ENCODE peak calls at places on chromosomes 2 and 18, in four cellular contexts. One of them, this sample, is unnamed.

GRCh38 chr2:105576440-105577241 is 168.1 kb upstream of the NCK2 start:
- DNase-seq in activated CD4-positive, alpha-beta T cell treated with anti-CD3 and anti-CD28 coated beads, Interleukin-2, amount 50 U/mL, for 1 hour: no peak
- DNase-seq in activated T-helper 1 cell treated with Interleukin-2 at 50 U/mL for 16 hours: no peak
- DNase-seq in hippocampal formation: no peak
- DNase-seq in this sample: peak; percentile 50

GRCh38 chr2:26577442-26578433 is 63.4 kb downstream of the CIB4 start:
- DNase-seq in activated CD4-positive, alpha-beta T cell treated with anti-CD3 and anti-CD28 coated beads, Interleukin-2, amount 50 U/mL, for 1 hour: peak; percentile 58
- DNase-seq in activated T-helper 1 cell treated with Interleukin-2 at 50 U/mL for 16 hours: peak; percentile 20
- DNase-seq in hippocampal formation: peak; percentile 12
- DNase-seq in this sample: peak; percentile 26

GRCh38 chr2:121080013-121080772 is 204.8 kb downstream of the TFCP2L1 start:
- DNase-seq in activated CD4-positive, alpha-beta T cell treated with anti-CD3 and anti-CD28 coated beads, Interleukin-2, amount 50 U/mL, for 1 hour: peak; percentile 23
- DNase-seq in activated T-helper 1 cell treated with Interleukin-2 at 50 U/mL for 16 hours: peak; percentile 13
- DNase-seq in hippocampal formation: peak; percentile 27
- DNase-seq in this sample: no peak

GRCh38 chr2:106053116-106053515 is 141.0 kb downstream of the UXS1 start:
- DNase-seq in activated CD4-positive, alpha-beta T cell treated with anti-CD3 and anti-CD28 coated beads, Interleukin-2, amount 50 U/mL, for 1 hour: no peak
- DNase-seq in activated T-helper 1 cell treated with Interleukin-2 at 50 U/mL for 16 hours: no peak
- DNase-seq in hippocampal formation: no peak
- DNase-seq in this sample: peak; percentile 33

GRCh38 chr18:62486290-62486964 is 36.4 kb upstream of the ZCCHC2 start:
- DNase-seq in activated CD4-positive, alpha-beta T cell treated with anti-CD3 and anti-CD28 coated beads, Interleukin-2, amount 50 U/mL, for 1 hour: no peak
- DNase-seq in activated T-helper 1 cell treated with Interleukin-2 at 50 U/mL for 16 hours: no peak
- DNase-seq in hippocampal formation: no peak
- DNase-seq in this sample: no peak

GRCh38 chr2:8625399-8626283 is 56.2 kb upstream of the ID2 start:
- DNase-seq in activated CD4-positive, alpha-beta T cell treated with anti-CD3 and anti-CD28 coated beads, Interleukin-2, amount 50 U/mL, for 1 hour: no peak
- DNase-seq in activated T-helper 1 cell treated with Interleukin-2 at 50 U/mL for 16 hours: no peak
- DNase-seq in hippocampal formation: no peak
- DNase-seq in this sample: no peak

GRCh38 chr18:25587545-25587944 is 235.6 kb upstream of the ZNF521 start:
- DNase-seq in activated CD4-positive, alpha-beta T cell treated with anti-CD3 and anti-CD28 coated beads, Interleukin-2, amount 50 U/mL, for 1 hour: no peak
- DNase-seq in activated T-helper 1 cell treated with Interleukin-2 at 50 U/mL for 16 hours: no peak
- DNase-seq in hippocampal formation: no peak
- DNase-seq in this sample: no peak

GRCh38 chr2:10548626-10549025 is 100.5 kb upstream of the ODC1 start:
- DNase-seq in activated CD4-positive, alpha-beta T cell treated with anti-CD3 and anti-CD28 coated beads, Interleukin-2, amount 50 U/mL, for 1 hour: no peak
- DNase-seq in activated T-helper 1 cell treated with Interleukin-2 at 50 U/mL for 16 hours: no peak
- DNase-seq in hippocampal formation: no peak
- DNase-seq in this sample: no peak

GRCh38 chr2:219331560-219332213 is 857 bp downstream of the RESP18 start:
- DNase-seq in activated CD4-positive, alpha-beta T cell treated with anti-CD3 and anti-CD28 coated beads, Interleukin-2, amount 50 U/mL, for 1 hour: peak; percentile 28
- DNase-seq in activated T-helper 1 cell treated with Interleukin-2 at 50 U/mL for 16 hours: no peak
- DNase-seq in hippocampal formation: no peak
- DNase-seq in this sample: no peak

GRCh38 chr2:21015281-21015645 is 28.6 kb downstream of the APOB start:
- DNase-seq in activated CD4-positive, alpha-beta T cell treated with anti-CD3 and anti-CD28 coated beads, Interleukin-2, amount 50 U/mL, for 1 hour: no peak
- DNase-seq in activated T-helper 1 cell treated with Interleukin-2 at 50 U/mL for 16 hours: no peak
- DNase-seq in hippocampal formation: no peak
- DNase-seq in this sample: no peak

GRCh38 chr2:171244970-171245782 is 84.5 kb upstream of the TLK1 start:
- DNase-seq in activated CD4-positive, alpha-beta T cell treated with anti-CD3 and anti-CD28 coated beads, Interleukin-2, amount 50 U/mL, for 1 hour: no peak
- DNase-seq in activated T-helper 1 cell treated with Interleukin-2 at 50 U/mL for 16 hours: no peak
- DNase-seq in hippocampal formation: no peak
- DNase-seq in this sample: no peak

GRCh38 chr2:158378926-158379325 is 77.6 kb downstream of the CCDC148 start:
- DNase-seq in activated CD4-positive, alpha-beta T cell treated with anti-CD3 and anti-CD28 coated beads, Interleukin-2, amount 50 U/mL, for 1 hour: no peak
- DNase-seq in activated T-helper 1 cell treated with Interleukin-2 at 50 U/mL for 16 hours: no peak
- DNase-seq in hippocampal formation: no peak
- DNase-seq in this sample: no peak

GRCh38 chr2:78541451-78542267 is 483.8 kb upstream of the REG3G start:
- DNase-seq in activated CD4-positive, alpha-beta T cell treated with anti-CD3 and anti-CD28 coated beads, Interleukin-2, amount 50 U/mL, for 1 hour: no peak
- DNase-seq in activated T-helper 1 cell treated with Interleukin-2 at 50 U/mL for 16 hours: no peak
- DNase-seq in hippocampal formation: no peak
- DNase-seq in this sample: no peak

GRCh38 chr18:27240383-27240782 is 55.3 kb upstream of the CHST9 start:
- DNase-seq in activated CD4-positive, alpha-beta T cell treated with anti-CD3 and anti-CD28 coated beads, Interleukin-2, amount 50 U/mL, for 1 hour: no peak
- DNase-seq in activated T-helper 1 cell treated with Interleukin-2 at 50 U/mL for 16 hours: no peak
- DNase-seq in hippocampal formation: no peak
- DNase-seq in this sample: no peak

GRCh38 chr18:27665264-27665799 is 480.2 kb upstream of the CHST9 start:
- DNase-seq in activated CD4-positive, alpha-beta T cell treated with anti-CD3 and anti-CD28 coated beads, Interleukin-2, amount 50 U/mL, for 1 hour: no peak
- DNase-seq in activated T-helper 1 cell treated with Interleukin-2 at 50 U/mL for 16 hours: no peak
- DNase-seq in hippocampal formation: no peak
- DNase-seq in this sample: no peak

GRCh38 chr18:8794133-8794986 is 89.0 kb downstream of the MTCL1 start:
- DNase-seq in activated CD4-positive, alpha-beta T cell treated with anti-CD3 and anti-CD28 coated beads, Interleukin-2, amount 50 U/mL, for 1 hour: no peak
- DNase-seq in activated T-helper 1 cell treated with Interleukin-2 at 50 U/mL for 16 hours: no peak
- DNase-seq in hippocampal formation: no peak
- DNase-seq in this sample: no peak

GRCh38 chr2:160298960-160299359 is 98.9 kb upstream of the ITGB6 start:
- DNase-seq in activated CD4-positive, alpha-beta T cell treated with anti-CD3 and anti-CD28 coated beads, Interleukin-2, amount 50 U/mL, for 1 hour: no peak
- DNase-seq in activated T-helper 1 cell treated with Interleukin-2 at 50 U/mL for 16 hours: no peak
- DNase-seq in hippocampal formation: no peak
- DNase-seq in this sample: no peak

GRCh38 chr2:108106746-108107145 is 120.4 kb downstream of the SLC5A7 start:
- DNase-seq in activated CD4-positive, alpha-beta T cell treated with anti-CD3 and anti-CD28 coated beads, Interleukin-2, amount 50 U/mL, for 1 hour: no peak
- DNase-seq in activated T-helper 1 cell treated with Interleukin-2 at 50 U/mL for 16 hours: no peak
- DNase-seq in hippocampal formation: no peak
- DNase-seq in this sample: no peak

GRCh38 chr2:202185156-202185555 is 53.2 kb downstream of the SUMO1 start:
- DNase-seq in activated CD4-positive, alpha-beta T cell treated with anti-CD3 and anti-CD28 coated beads, Interleukin-2, amount 50 U/mL, for 1 hour: no peak
- DNase-seq in activated T-helper 1 cell treated with Interleukin-2 at 50 U/mL for 16 hours: no peak
- DNase-seq in hippocampal formation: no peak
- DNase-seq in this sample: no peak

GRCh38 chr2:83695530-83695929 is 763.5 kb downstream of the SUCLG1 start:
- DNase-seq in activated CD4-positive, alpha-beta T cell treated with anti-CD3 and anti-CD28 coated beads, Interleukin-2, amount 50 U/mL, for 1 hour: no peak
- DNase-seq in activated T-helper 1 cell treated with Interleukin-2 at 50 U/mL for 16 hours: no peak
- DNase-seq in hippocampal formation: no peak
- DNase-seq in this sample: no peak

GRCh38 chr18:2495381-2495780 is 75.9 kb downstream of the METTL4 start:
- DNase-seq in activated CD4-positive, alpha-beta T cell treated with anti-CD3 and anti-CD28 coated beads, Interleukin-2, amount 50 U/mL, for 1 hour: no peak
- DNase-seq in activated T-helper 1 cell treated with Interleukin-2 at 50 U/mL for 16 hours: no peak
- DNase-seq in hippocampal formation: no peak
- DNase-seq in this sample: no peak

GRCh38 chr2:161436411-161436810 is 20.3 kb downstream of the TBR1 start:
- DNase-seq in activated CD4-positive, alpha-beta T cell treated with anti-CD3 and anti-CD28 coated beads, Interleukin-2, amount 50 U/mL, for 1 hour: no peak
- DNase-seq in activated T-helper 1 cell treated with Interleukin-2 at 50 U/mL for 16 hours: no peak
- DNase-seq in hippocampal formation: no peak
- DNase-seq in this sample: no peak

This sample was measured in naive thymus-derived CD4-positive, alpha-beta T cell.